ENCODE peak calls at places on chromosomes 13 and 19, in eight cellular contexts. One of them, this sample, is unnamed. For H3K4me1, the result is how much of the 10 kb centered on the place peaks cover.

GRCh38 chr13:114132419-114133121 is at the start of gene RASA3:
- DNase-seq in tibial nerve: peak
- DNase-seq in stomach: peak
- DNase-seq in esophagus squamous epithelium: no peak
- DNase-seq in breast epithelium: no peak
- DNase-seq in body of pancreas: peak
- DNase-seq in sigmoid colon: peak
- DNase-seq in HCT116: peak
- DNase-seq in this sample: no peak

GRCh38 chr19:31962565-31962996 is 382.8 kb upstream of the ZNF507 start:
- DNase-seq in tibial nerve: no peak
- DNase-seq in stomach: no peak
- DNase-seq in esophagus squamous epithelium: no peak
- DNase-seq in breast epithelium: no peak
- DNase-seq in body of pancreas: no peak
- DNase-seq in sigmoid colon: no peak
- DNase-seq in HCT116: no peak
- DNase-seq in this sample: no peak

GRCh38 chr19:19405919-19406877 is 723 bp downstream of the GATAD2A start:
- DNase-seq in tibial nerve: no peak
- DNase-seq in stomach: peak
- DNase-seq in esophagus squamous epithelium: no peak
- DNase-seq in breast epithelium: no peak
- DNase-seq in body of pancreas: peak
- DNase-seq in sigmoid colon: peak
- DNase-seq in HCT116: no peak
- DNase-seq in this sample: no peak

GRCh38 chr13:110431425-110431824 is 124.3 kb downstream of the COL4A2 start:
- DNase-seq in tibial nerve: no peak
- DNase-seq in stomach: no peak
- DNase-seq in esophagus squamous epithelium: no peak
- DNase-seq in breast epithelium: no peak
- DNase-seq in body of pancreas: no peak
- DNase-seq in sigmoid colon: no peak
- DNase-seq in HCT116: no peak
- DNase-seq in this sample: peak

GRCh38 chr19:30651066-30651465 is 278.9 kb downstream of the ZNF536 start:
- DNase-seq in tibial nerve: no peak
- DNase-seq in stomach: no peak
- DNase-seq in esophagus squamous epithelium: no peak
- DNase-seq in breast epithelium: no peak
- DNase-seq in body of pancreas: peak
- DNase-seq in sigmoid colon: no peak
- DNase-seq in HCT116: no peak
- DNase-seq in this sample: no peak

GRCh38 chr13:44879452-44880058 is 109.7 kb downstream of the NUFIP1 start:
- DNase-seq in tibial nerve: no peak
- DNase-seq in stomach: no peak
- DNase-seq in esophagus squamous epithelium: no peak
- DNase-seq in breast epithelium: no peak
- DNase-seq in body of pancreas: peak
- DNase-seq in sigmoid colon: no peak
- DNase-seq in HCT116: peak
- DNase-seq in this sample: no peak

GRCh38 chr13:26983533-26984315 is 187.9 kb downstream of the USP12 start:
- DNase-seq in tibial nerve: no peak
- DNase-seq in stomach: no peak
- DNase-seq in esophagus squamous epithelium: no peak
- DNase-seq in breast epithelium: no peak
- DNase-seq in body of pancreas: no peak
- DNase-seq in sigmoid colon: no peak
- DNase-seq in HCT116: no peak
- DNase-seq in this sample: no peak

GRCh38 chr19:42850981-42851717 is 28.4 kb downstream of the PSG1 start:
- DNase-seq in tibial nerve: peak
- DNase-seq in stomach: no peak
- DNase-seq in esophagus squamous epithelium: no peak
- DNase-seq in breast epithelium: no peak
- DNase-seq in body of pancreas: peak
- DNase-seq in sigmoid colon: peak
- DNase-seq in HCT116: peak
- DNase-seq in this sample: no peak

GRCh38 chr19:43739836-43740235 is 14.9 kb downstream of the SMG9 start:
- DNase-seq in tibial nerve: no peak
- DNase-seq in stomach: peak
- DNase-seq in esophagus squamous epithelium: no peak
- DNase-seq in breast epithelium: peak
- DNase-seq in body of pancreas: no peak
- DNase-seq in sigmoid colon: no peak
- DNase-seq in HCT116: no peak
- DNase-seq in this sample: no peak

GRCh38 chr19:39182174-39182505 is 14.6 kb upstream of the NCCRP1 start:
- DNase-seq in tibial nerve: no peak
- DNase-seq in stomach: no peak
- DNase-seq in esophagus squamous epithelium: no peak
- DNase-seq in breast epithelium: no peak
- DNase-seq in body of pancreas: no peak
- DNase-seq in sigmoid colon: no peak
- DNase-seq in HCT116: no peak
- DNase-seq in this sample: no peak

GRCh38 chr13:45492538-45492937 is 27.8 kb downstream of the COG3 start:
- DNase-seq in tibial nerve: no peak
- DNase-seq in stomach: no peak
- DNase-seq in esophagus squamous epithelium: no peak
- DNase-seq in breast epithelium: no peak
- DNase-seq in body of pancreas: no peak
- DNase-seq in sigmoid colon: no peak
- DNase-seq in HCT116: no peak
- DNase-seq in this sample: no peak

GRCh38 chr19:51031220-51031879 is 3.5 kb downstream of the KLK12 start:
- DNase-seq in tibial nerve: no peak
- DNase-seq in stomach: no peak
- DNase-seq in esophagus squamous epithelium: no peak
- DNase-seq in breast epithelium: no peak
- DNase-seq in body of pancreas: no peak
- DNase-seq in sigmoid colon: peak
- DNase-seq in HCT116: no peak
- DNase-seq in this sample: no peak

GRCh38 chr13:92136449-92137180 is 738.2 kb downstream of the GPC5 start:
- DNase-seq in tibial nerve: no peak
- DNase-seq in stomach: no peak
- DNase-seq in esophagus squamous epithelium: no peak
- DNase-seq in breast epithelium: no peak
- DNase-seq in body of pancreas: no peak
- DNase-seq in sigmoid colon: no peak
- DNase-seq in HCT116: no peak
- DNase-seq in this sample: no peak

GRCh38 chr13:45456196-45456972 is 8.4 kb upstream of the COG3 start:
- DNase-seq in tibial nerve: no peak
- DNase-seq in stomach: no peak
- DNase-seq in esophagus squamous epithelium: no peak
- DNase-seq in breast epithelium: no peak
- DNase-seq in body of pancreas: no peak
- DNase-seq in sigmoid colon: no peak
- DNase-seq in HCT116: no peak
- DNase-seq in this sample: no peak

GRCh38 chr19:36916991-36917390 is 859 bp downstream of the ZNF568 start:
- DNase-seq in tibial nerve: no peak
- DNase-seq in stomach: no peak
- DNase-seq in esophagus squamous epithelium: no peak
- DNase-seq in breast epithelium: no peak
- DNase-seq in body of pancreas: no peak
- DNase-seq in sigmoid colon: no peak
- DNase-seq in HCT116: no peak
- DNase-seq in this sample: no peak

GRCh38 chr19:36918090-36918489 is 2.0 kb downstream of the ZNF568 start:
- DNase-seq in tibial nerve: no peak
- DNase-seq in stomach: no peak
- DNase-seq in esophagus squamous epithelium: no peak
- DNase-seq in breast epithelium: no peak
- DNase-seq in body of pancreas: no peak
- DNase-seq in sigmoid colon: no peak
- DNase-seq in HCT116: no peak
- DNase-seq in this sample: no peak

GRCh38 chr19:36915992-36916830 is at the start of the genes ZNF568 and ZNF829:
- DNase-seq in tibial nerve: peak
- DNase-seq in stomach: peak
- DNase-seq in esophagus squamous epithelium: peak
- DNase-seq in breast epithelium: peak
- DNase-seq in body of pancreas: peak
- DNase-seq in sigmoid colon: peak
- DNase-seq in HCT116: no peak
- DNase-seq in this sample: peak
- TF ChIP-seq POLR2A in tibial nerve: no peak
- TF ChIP-seq POLR2A in stomach: no peak
- TF ChIP-seq POLR2A in esophagus squamous epithelium: peak
- TF ChIP-seq POLR2A in breast epithelium: no peak
- TF ChIP-seq POLR2A in body of pancreas: no peak
- TF ChIP-seq POLR2A in sigmoid colon: no peak
- TF ChIP-seq POLR2A in HCT116: no peak
- TF ChIP-seq POLR2A in this sample: no peak

GRCh38 chr19:46489445-46490272 is 6.0 kb downstream of the PNMA8B start:
- DNase-seq in tibial nerve: peak
- DNase-seq in stomach: peak
- DNase-seq in esophagus squamous epithelium: no peak
- DNase-seq in breast epithelium: no peak
- DNase-seq in body of pancreas: peak
- DNase-seq in sigmoid colon: peak
- DNase-seq in HCT116: no peak
- DNase-seq in this sample: no peak

GRCh38 chr19:46487178-46487801 is 8.4 kb downstream of the PNMA8B start:
- DNase-seq in tibial nerve: no peak
- DNase-seq in stomach: no peak
- DNase-seq in esophagus squamous epithelium: no peak
- DNase-seq in breast epithelium: no peak
- DNase-seq in body of pancreas: no peak
- DNase-seq in sigmoid colon: no peak
- DNase-seq in HCT116: no peak
- DNase-seq in this sample: no peak

GRCh38 chr19:46487802-46488445 is 7.7 kb downstream of the PNMA8B start:
- DNase-seq in tibial nerve: peak
- DNase-seq in stomach: peak
- DNase-seq in esophagus squamous epithelium: no peak
- DNase-seq in breast epithelium: peak
- DNase-seq in body of pancreas: peak
- DNase-seq in sigmoid colon: peak
- DNase-seq in HCT116: peak
- DNase-seq in this sample: no peak

GRCh38 chr19:46488551-46488950 is 7.1 kb downstream of the PNMA8B start:
- DNase-seq in tibial nerve: no peak
- DNase-seq in stomach: no peak
- DNase-seq in esophagus squamous epithelium: no peak
- DNase-seq in breast epithelium: no peak
- DNase-seq in body of pancreas: no peak
- DNase-seq in sigmoid colon: no peak
- DNase-seq in HCT116: no peak
- DNase-seq in this sample: no peak

DNA sequence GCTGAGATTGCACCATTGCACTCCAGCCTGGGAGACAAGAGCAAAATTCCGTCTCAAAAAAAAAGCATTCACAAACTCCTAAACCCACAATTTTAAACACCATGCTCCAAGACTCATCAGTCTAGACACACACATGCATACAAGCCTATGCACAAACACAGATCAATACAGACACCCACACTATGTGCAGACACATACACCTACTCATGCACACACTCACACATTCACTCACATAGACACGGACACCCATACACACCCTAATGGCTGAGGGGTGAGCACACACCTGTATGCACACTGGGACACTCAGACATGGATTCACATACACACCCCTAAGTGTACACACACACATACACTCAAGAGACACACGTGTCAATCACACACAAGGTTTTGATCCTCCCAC is 9.3 kb downstream of the PNMA8B start:
- DNase-seq in tibial nerve: no peak
- DNase-seq in stomach: no peak
- DNase-seq in esophagus squamous epithelium: no peak
- DNase-seq in breast epithelium: no peak
- DNase-seq in body of pancreas: no peak
- DNase-seq in sigmoid colon: no peak
- DNase-seq in HCT116: no peak
- DNase-seq in this sample: no peak
- H3K4me1 ChIP-seq in tibial nerve: under half
- H3K4me1 ChIP-seq in stomach: under half
- H3K4me1 ChIP-seq in esophagus squamous epithelium: under half
- H3K4me1 ChIP-seq in breast epithelium: under half
- H3K4me1 ChIP-seq in body of pancreas: under half
- H3K4me1 ChIP-seq in sigmoid colon: under half
- H3K4me1 ChIP-seq in HCT116: under half
- H3K4me1 ChIP-seq in this sample: under half

DNA sequence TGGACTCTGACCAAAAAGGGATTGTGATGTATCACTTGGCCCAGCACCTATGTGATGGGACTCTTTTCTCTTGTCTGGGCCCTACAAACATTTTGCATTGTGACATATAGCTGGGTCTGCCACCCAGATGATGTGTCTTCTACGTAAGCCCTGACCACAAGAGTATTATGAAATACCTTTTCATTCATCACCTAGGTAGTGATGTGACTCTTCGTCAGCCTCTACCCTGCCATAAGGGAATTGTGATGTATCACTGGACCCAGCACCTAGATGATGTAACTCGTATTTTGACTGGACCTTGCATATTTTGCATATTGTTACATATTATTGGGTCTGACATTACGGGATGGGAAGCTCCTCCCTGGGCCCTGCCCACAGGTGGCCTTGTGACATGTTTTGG is 29.7 kb upstream of the ZNF681 start:
- DNase-seq in tibial nerve: no peak
- DNase-seq in stomach: no peak
- DNase-seq in esophagus squamous epithelium: no peak
- DNase-seq in breast epithelium: no peak
- DNase-seq in body of pancreas: no peak
- DNase-seq in sigmoid colon: no peak
- DNase-seq in HCT116: no peak
- DNase-seq in this sample: no peak
- TF ChIP-seq POLR2A in tibial nerve: no peak
- TF ChIP-seq POLR2A in stomach: no peak
- TF ChIP-seq POLR2A in esophagus squamous epithelium: no peak
- TF ChIP-seq POLR2A in breast epithelium: no peak
- TF ChIP-seq POLR2A in body of pancreas: no peak
- TF ChIP-seq POLR2A in sigmoid colon: no peak
- TF ChIP-seq POLR2A in HCT116: no peak
- TF ChIP-seq POLR2A in this sample: no peak

DNA sequence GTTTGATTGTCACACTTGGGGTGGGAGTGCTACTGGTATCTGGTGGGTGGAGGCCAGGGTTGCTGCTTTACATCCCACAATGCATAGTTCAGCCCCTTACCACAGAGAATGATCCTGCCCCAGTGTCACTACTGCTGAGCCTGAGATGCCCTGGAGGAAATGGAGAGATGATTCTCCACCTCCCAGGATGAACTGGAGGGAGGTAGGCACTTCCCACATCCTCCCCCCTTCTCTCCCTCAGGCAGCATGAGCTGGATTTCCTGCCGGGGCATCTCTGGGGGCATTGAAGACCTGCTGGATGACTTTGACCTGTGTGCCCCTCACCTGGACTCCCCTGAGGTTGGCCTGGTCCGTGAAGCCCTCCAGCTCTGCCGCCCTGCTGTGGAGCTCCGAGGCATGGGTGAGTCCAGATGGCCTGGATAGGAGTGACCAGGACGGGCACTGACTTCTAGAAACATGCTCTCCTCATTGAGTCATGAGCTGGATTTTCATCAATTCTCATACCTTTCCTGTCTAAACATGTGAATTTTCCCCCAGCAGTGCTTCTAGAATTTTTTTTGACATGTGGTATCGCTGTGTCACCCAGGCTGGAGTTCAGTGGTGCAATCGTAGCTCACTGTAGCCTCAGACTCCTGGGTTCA is 45.3 kb downstream of the NWD1 start:
- DNase-seq in tibial nerve: no peak
- DNase-seq in stomach: no peak
- DNase-seq in esophagus squamous epithelium: no peak
- DNase-seq in breast epithelium: no peak
- DNase-seq in body of pancreas: no peak
- DNase-seq in sigmoid colon: no peak
- DNase-seq in HCT116: no peak
- DNase-seq in this sample: no peak
- H3K4me1 ChIP-seq in tibial nerve: under half
- H3K4me1 ChIP-seq in stomach: under half
- H3K4me1 ChIP-seq in esophagus squamous epithelium: under half
- H3K4me1 ChIP-seq in breast epithelium: under half
- H3K4me1 ChIP-seq in body of pancreas: under half
- H3K4me1 ChIP-seq in sigmoid colon: under half
- H3K4me1 ChIP-seq in HCT116: under half
- H3K4me1 ChIP-seq in this sample: under half